ENCODE peak calls at places on chromosomes 2 and 18, in ten cellular contexts. One of them, this sample, is unnamed.

GRCh38 chr2:144454466-144455287 is 65.2 kb downstream of the ZEB2 start:
- DNase-seq in hippocampal formation: no peak
- DNase-seq in NCI-H1436: no peak
- DNase-seq in effector memory CD4-positive, alpha-beta T cell: no peak
- DNase-seq in Daoy: peak; percentile 3
- DNase-seq in glutamatergic neuron: no peak
- DNase-seq in adrenal gland: no peak
- DNase-seq in stimulated activated CD4-positive, alpha-beta T cell treated with anti-CD3 and anti-CD28 coated beads, Interleukin-15, amount 100 ng/mL, for 24 hours: peak; percentile 14
- DNase-seq in neuronal stem cell: no peak
- DNase-seq in T-cell: no peak
- DNase-seq in this sample: peak; percentile 51

GRCh38 chr2:121485039-121485438 is 45.6 kb upstream of the RNU4ATAC start:
- DNase-seq in hippocampal formation: no peak
- DNase-seq in NCI-H1436: no peak
- DNase-seq in effector memory CD4-positive, alpha-beta T cell: no peak
- DNase-seq in Daoy: peak; percentile 35
- DNase-seq in glutamatergic neuron: no peak
- DNase-seq in adrenal gland: no peak
- DNase-seq in stimulated activated CD4-positive, alpha-beta T cell treated with anti-CD3 and anti-CD28 coated beads, Interleukin-15, amount 100 ng/mL, for 24 hours: no peak
- DNase-seq in neuronal stem cell: no peak
- DNase-seq in T-cell: no peak
- DNase-seq in this sample: no peak

GRCh38 chr2:10284108-10284870 is 18.4 kb upstream of the HPCAL1 start:
- DNase-seq in hippocampal formation: peak; percentile 71
- DNase-seq in NCI-H1436: no peak
- DNase-seq in effector memory CD4-positive, alpha-beta T cell: no peak
- DNase-seq in Daoy: no peak
- DNase-seq in glutamatergic neuron: no peak
- DNase-seq in adrenal gland: no peak
- DNase-seq in stimulated activated CD4-positive, alpha-beta T cell treated with anti-CD3 and anti-CD28 coated beads, Interleukin-15, amount 100 ng/mL, for 24 hours: no peak
- DNase-seq in neuronal stem cell: no peak
- DNase-seq in T-cell: no peak
- DNase-seq in this sample: no peak

GRCh38 chr2:59786684-59787083 is 766.8 kb downstream of the BCL11A start:
- DNase-seq in hippocampal formation: no peak
- DNase-seq in NCI-H1436: no peak
- DNase-seq in effector memory CD4-positive, alpha-beta T cell: no peak
- DNase-seq in Daoy: no peak
- DNase-seq in glutamatergic neuron: no peak
- DNase-seq in adrenal gland: no peak
- DNase-seq in stimulated activated CD4-positive, alpha-beta T cell treated with anti-CD3 and anti-CD28 coated beads, Interleukin-15, amount 100 ng/mL, for 24 hours: no peak
- DNase-seq in neuronal stem cell: no peak
- DNase-seq in T-cell: no peak
- DNase-seq in this sample: no peak

GRCh38 chr2:28273751-28274150 is 118.9 kb upstream of the FOSL2 start:
- DNase-seq in hippocampal formation: no peak
- DNase-seq in NCI-H1436: no peak
- DNase-seq in effector memory CD4-positive, alpha-beta T cell: no peak
- DNase-seq in Daoy: no peak
- DNase-seq in glutamatergic neuron: no peak
- DNase-seq in adrenal gland: no peak
- DNase-seq in stimulated activated CD4-positive, alpha-beta T cell treated with anti-CD3 and anti-CD28 coated beads, Interleukin-15, amount 100 ng/mL, for 24 hours: no peak
- DNase-seq in neuronal stem cell: no peak
- DNase-seq in T-cell: no peak
- DNase-seq in this sample: no peak

GRCh38 chr2:118913805-118914645 is 28.0 kb upstream of the MARCO start:
- DNase-seq in hippocampal formation: no peak
- DNase-seq in NCI-H1436: no peak
- DNase-seq in effector memory CD4-positive, alpha-beta T cell: no peak
- DNase-seq in Daoy: peak; percentile 19
- DNase-seq in glutamatergic neuron: no peak
- DNase-seq in adrenal gland: no peak
- DNase-seq in stimulated activated CD4-positive, alpha-beta T cell treated with anti-CD3 and anti-CD28 coated beads, Interleukin-15, amount 100 ng/mL, for 24 hours: no peak
- DNase-seq in neuronal stem cell: no peak
- DNase-seq in T-cell: no peak
- DNase-seq in this sample: no peak

GRCh38 chr2:189798312-189799029 is 14.2 kb downstream of the PMS1 start:
- DNase-seq in hippocampal formation: peak; percentile 59
- DNase-seq in NCI-H1436: peak; percentile 12
- DNase-seq in effector memory CD4-positive, alpha-beta T cell: no peak
- DNase-seq in Daoy: no peak
- DNase-seq in glutamatergic neuron: no peak
- DNase-seq in adrenal gland: no peak
- DNase-seq in stimulated activated CD4-positive, alpha-beta T cell treated with anti-CD3 and anti-CD28 coated beads, Interleukin-15, amount 100 ng/mL, for 24 hours: no peak
- DNase-seq in neuronal stem cell: no peak
- DNase-seq in T-cell: no peak
- DNase-seq in this sample: peak; percentile 48

GRCh38 chr2:59967691-59968090 is 585.8 kb downstream of the BCL11A start:
- DNase-seq in hippocampal formation: no peak
- DNase-seq in NCI-H1436: no peak
- DNase-seq in effector memory CD4-positive, alpha-beta T cell: no peak
- DNase-seq in Daoy: no peak
- DNase-seq in glutamatergic neuron: no peak
- DNase-seq in adrenal gland: no peak
- DNase-seq in stimulated activated CD4-positive, alpha-beta T cell treated with anti-CD3 and anti-CD28 coated beads, Interleukin-15, amount 100 ng/mL, for 24 hours: no peak
- DNase-seq in neuronal stem cell: no peak
- DNase-seq in T-cell: no peak
- DNase-seq in this sample: no peak

GRCh38 chr2:215556979-215557378 is 121.1 kb upstream of the FN1 start:
- DNase-seq in hippocampal formation: no peak
- DNase-seq in NCI-H1436: no peak
- DNase-seq in effector memory CD4-positive, alpha-beta T cell: no peak
- DNase-seq in Daoy: peak; percentile 15
- DNase-seq in glutamatergic neuron: no peak
- DNase-seq in adrenal gland: no peak
- DNase-seq in stimulated activated CD4-positive, alpha-beta T cell treated with anti-CD3 and anti-CD28 coated beads, Interleukin-15, amount 100 ng/mL, for 24 hours: no peak
- DNase-seq in neuronal stem cell: no peak
- DNase-seq in T-cell: no peak
- DNase-seq in this sample: peak; percentile 44

GRCh38 chr2:194557993-194558392 is 1099.0 kb upstream of the SLC39A10 start:
- DNase-seq in hippocampal formation: no peak
- DNase-seq in NCI-H1436: no peak
- DNase-seq in effector memory CD4-positive, alpha-beta T cell: no peak
- DNase-seq in Daoy: no peak
- DNase-seq in glutamatergic neuron: no peak
- DNase-seq in adrenal gland: no peak
- DNase-seq in stimulated activated CD4-positive, alpha-beta T cell treated with anti-CD3 and anti-CD28 coated beads, Interleukin-15, amount 100 ng/mL, for 24 hours: no peak
- DNase-seq in neuronal stem cell: no peak
- DNase-seq in T-cell: no peak
- DNase-seq in this sample: no peak

GRCh38 chr2:23636412-23636811 is 251.4 kb downstream of the KLHL29 start:
- DNase-seq in hippocampal formation: no peak
- DNase-seq in NCI-H1436: no peak
- DNase-seq in effector memory CD4-positive, alpha-beta T cell: no peak
- DNase-seq in Daoy: peak; percentile 32
- DNase-seq in glutamatergic neuron: no peak
- DNase-seq in adrenal gland: peak; percentile 54
- DNase-seq in stimulated activated CD4-positive, alpha-beta T cell treated with anti-CD3 and anti-CD28 coated beads, Interleukin-15, amount 100 ng/mL, for 24 hours: no peak
- DNase-seq in neuronal stem cell: no peak
- DNase-seq in T-cell: no peak
- DNase-seq in this sample: peak; percentile 49

GRCh38 chr2:203328735-203329549 is 748 bp downstream of the ABI2 start:
- DNase-seq in hippocampal formation: peak; percentile 64
- DNase-seq in NCI-H1436: no peak
- DNase-seq in effector memory CD4-positive, alpha-beta T cell: peak; percentile 7
- DNase-seq in Daoy: peak; percentile 69
- DNase-seq in glutamatergic neuron: peak; percentile 65
- DNase-seq in adrenal gland: peak; percentile 29
- DNase-seq in stimulated activated CD4-positive, alpha-beta T cell treated with anti-CD3 and anti-CD28 coated beads, Interleukin-15, amount 100 ng/mL, for 24 hours: peak; percentile 72
- DNase-seq in neuronal stem cell: peak; percentile 59
- DNase-seq in T-cell: no peak
- DNase-seq in this sample: peak; percentile 65

GRCh38 chr18:74124642-74125041 is 23.0 kb downstream of the FBXO15 start:
- DNase-seq in hippocampal formation: no peak
- DNase-seq in NCI-H1436: no peak
- DNase-seq in effector memory CD4-positive, alpha-beta T cell: no peak
- DNase-seq in Daoy: no peak
- DNase-seq in glutamatergic neuron: no peak
- DNase-seq in adrenal gland: no peak
- DNase-seq in stimulated activated CD4-positive, alpha-beta T cell treated with anti-CD3 and anti-CD28 coated beads, Interleukin-15, amount 100 ng/mL, for 24 hours: no peak
- DNase-seq in neuronal stem cell: no peak
- DNase-seq in T-cell: no peak
- DNase-seq in this sample: no peak

GRCh38 chr2:16014041-16014787 is 73.9 kb downstream of the MYCN start:
- DNase-seq in hippocampal formation: peak; percentile 39
- DNase-seq in NCI-H1436: no peak
- DNase-seq in effector memory CD4-positive, alpha-beta T cell: no peak
- DNase-seq in Daoy: no peak
- DNase-seq in glutamatergic neuron: peak; percentile 27
- DNase-seq in adrenal gland: no peak
- DNase-seq in stimulated activated CD4-positive, alpha-beta T cell treated with anti-CD3 and anti-CD28 coated beads, Interleukin-15, amount 100 ng/mL, for 24 hours: no peak
- DNase-seq in neuronal stem cell: no peak
- DNase-seq in T-cell: no peak
- DNase-seq in this sample: no peak

GRCh38 chr2:16548036-16548435 is 117.6 kb downstream of the CYRIA start:
- DNase-seq in hippocampal formation: no peak
- DNase-seq in NCI-H1436: no peak
- DNase-seq in effector memory CD4-positive, alpha-beta T cell: no peak
- DNase-seq in Daoy: no peak
- DNase-seq in glutamatergic neuron: no peak
- DNase-seq in adrenal gland: no peak
- DNase-seq in stimulated activated CD4-positive, alpha-beta T cell treated with anti-CD3 and anti-CD28 coated beads, Interleukin-15, amount 100 ng/mL, for 24 hours: no peak
- DNase-seq in neuronal stem cell: no peak
- DNase-seq in T-cell: no peak
- DNase-seq in this sample: no peak

GRCh38 chr18:27871731-27872130 is 305.2 kb downstream of the CDH2 start:
- DNase-seq in hippocampal formation: no peak
- DNase-seq in NCI-H1436: no peak
- DNase-seq in effector memory CD4-positive, alpha-beta T cell: no peak
- DNase-seq in Daoy: no peak
- DNase-seq in glutamatergic neuron: no peak
- DNase-seq in adrenal gland: no peak
- DNase-seq in stimulated activated CD4-positive, alpha-beta T cell treated with anti-CD3 and anti-CD28 coated beads, Interleukin-15, amount 100 ng/mL, for 24 hours: no peak
- DNase-seq in neuronal stem cell: no peak
- DNase-seq in T-cell: no peak
- DNase-seq in this sample: no peak

GRCh38 chr2:32941944-32942690 is 4.6 kb upstream of the LTBP1 start:
- DNase-seq in hippocampal formation: no peak
- DNase-seq in NCI-H1436: no peak
- DNase-seq in effector memory CD4-positive, alpha-beta T cell: no peak
- DNase-seq in Daoy: no peak
- DNase-seq in glutamatergic neuron: no peak
- DNase-seq in adrenal gland: no peak
- DNase-seq in stimulated activated CD4-positive, alpha-beta T cell treated with anti-CD3 and anti-CD28 coated beads, Interleukin-15, amount 100 ng/mL, for 24 hours: no peak
- DNase-seq in neuronal stem cell: no peak
- DNase-seq in T-cell: no peak
- DNase-seq in this sample: no peak

GRCh38 chr2:44817673-44818335 is 123.7 kb upstream of the SIX3 start:
- DNase-seq in hippocampal formation: no peak
- DNase-seq in NCI-H1436: peak; percentile 84
- DNase-seq in effector memory CD4-positive, alpha-beta T cell: no peak
- DNase-seq in Daoy: no peak
- DNase-seq in glutamatergic neuron: no peak
- DNase-seq in adrenal gland: no peak
- DNase-seq in stimulated activated CD4-positive, alpha-beta T cell treated with anti-CD3 and anti-CD28 coated beads, Interleukin-15, amount 100 ng/mL, for 24 hours: no peak
- DNase-seq in neuronal stem cell: no peak
- DNase-seq in T-cell: no peak
- DNase-seq in this sample: no peak

GRCh38 chr2:75586971-75587370 is 26.2 kb upstream of the EVA1A start:
- DNase-seq in hippocampal formation: no peak
- DNase-seq in NCI-H1436: no peak
- DNase-seq in effector memory CD4-positive, alpha-beta T cell: no peak
- DNase-seq in Daoy: no peak
- DNase-seq in glutamatergic neuron: no peak
- DNase-seq in adrenal gland: no peak
- DNase-seq in stimulated activated CD4-positive, alpha-beta T cell treated with anti-CD3 and anti-CD28 coated beads, Interleukin-15, amount 100 ng/mL, for 24 hours: no peak
- DNase-seq in neuronal stem cell: no peak
- DNase-seq in T-cell: no peak
- DNase-seq in this sample: no peak

GRCh38 chr2:8676191-8676914 is 5.5 kb upstream of the ID2 start:
- DNase-seq in hippocampal formation: peak; percentile 80
- DNase-seq in NCI-H1436: no peak
- DNase-seq in effector memory CD4-positive, alpha-beta T cell: no peak
- DNase-seq in Daoy: peak; percentile 58
- DNase-seq in glutamatergic neuron: peak; percentile 33
- DNase-seq in adrenal gland: peak; percentile 65
- DNase-seq in stimulated activated CD4-positive, alpha-beta T cell treated with anti-CD3 and anti-CD28 coated beads, Interleukin-15, amount 100 ng/mL, for 24 hours: peak; percentile 19
- DNase-seq in neuronal stem cell: peak; percentile 9
- DNase-seq in T-cell: no peak
- DNase-seq in this sample: peak; percentile 56

GRCh38 chr2:176997074-176997791 is 215.4 kb upstream of the HNRNPA3 start:
- DNase-seq in hippocampal formation: no peak
- DNase-seq in NCI-H1436: no peak
- DNase-seq in effector memory CD4-positive, alpha-beta T cell: no peak
- DNase-seq in Daoy: peak; percentile 87
- DNase-seq in glutamatergic neuron: no peak
- DNase-seq in adrenal gland: peak; percentile 42
- DNase-seq in stimulated activated CD4-positive, alpha-beta T cell treated with anti-CD3 and anti-CD28 coated beads, Interleukin-15, amount 100 ng/mL, for 24 hours: peak; percentile 38
- DNase-seq in neuronal stem cell: no peak
- DNase-seq in T-cell: no peak
- DNase-seq in this sample: no peak

GRCh38 chr18:45248240-45248903 is 366.9 kb upstream of the SLC14A2 start:
- DNase-seq in hippocampal formation: peak; percentile 15
- DNase-seq in NCI-H1436: no peak
- DNase-seq in effector memory CD4-positive, alpha-beta T cell: no peak
- DNase-seq in Daoy: no peak
- DNase-seq in glutamatergic neuron: no peak
- DNase-seq in adrenal gland: peak; percentile 10
- DNase-seq in stimulated activated CD4-positive, alpha-beta T cell treated with anti-CD3 and anti-CD28 coated beads, Interleukin-15, amount 100 ng/mL, for 24 hours: no peak
- DNase-seq in neuronal stem cell: no peak
- DNase-seq in T-cell: no peak
- DNase-seq in this sample: no peak

GRCh38 chr2:109213646-109214417 is 84.8 kb downstream of the SH3RF3 start:
- DNase-seq in hippocampal formation: no peak
- DNase-seq in NCI-H1436: no peak
- DNase-seq in effector memory CD4-positive, alpha-beta T cell: peak; percentile 60
- DNase-seq in Daoy: peak; percentile 91
- DNase-seq in glutamatergic neuron: no peak
- DNase-seq in adrenal gland: peak; percentile 55
- DNase-seq in stimulated activated CD4-positive, alpha-beta T cell treated with anti-CD3 and anti-CD28 coated beads, Interleukin-15, amount 100 ng/mL, for 24 hours: peak; percentile 72
- DNase-seq in neuronal stem cell: no peak
- DNase-seq in T-cell: peak; percentile 57
- DNase-seq in this sample: no peak

This sample was measured in A673.